ENCODE peak calls at places on chromosomes 4 and X, in eight cellular contexts. G is heart right ventricle; C is lung; E is ovary; O is lower lobe of right lung; N is OCI-LY7; W is CD8-positive, alpha-beta T cell; R is BE2C. F is an unnamed sample.

GRCh38 chr4:6923507-6923906 is 13.9 kb downstream of the TBC1D14 start:
- DNase-seq in G (no peak), C (no peak), E (no peak), O (no peak), N (no peak), W (no peak), R (no peak), F (no peak)

GRCh38 chr4:7805533-7806079 is 134.1 kb downstream of the AFAP1 start:
- DNase-seq in G (no peak), C (peak; percentile 89), E (no peak), O (peak; percentile 85), N (no peak), W (no peak), R (no peak), F (no peak)

GRCh38 chr4:101643201-101643600 is 147.3 kb upstream of the BANK1 start:
- DNase-seq in G (no peak), C (no peak), E (no peak), O (no peak), N (no peak), W (no peak), R (no peak), F (no peak)

GRCh38 chrX:153934473-153935325 is at the start of gene NAA10:
- DNase-seq in G (peak; percentile 54), C (peak; percentile 56), E (peak; percentile 82), O (peak; percentile 80), N (peak; percentile 75), W (peak; percentile 58), R (peak; percentile 84), F (peak; percentile 78)

GRCh38 chr4:48254381-48255072 is 15.1 kb downstream of the TEC start:
- DNase-seq in G (peak; percentile 84), C (peak; percentile 50), E (no peak), O (no peak), N (no peak), W (no peak), R (no peak), F (no peak)

GRCh38 chrX:1582686-1583437 is 8.5 kb upstream of the AKAP17A start:
- DNase-seq in G (no peak), C (peak; percentile 14), E (no peak), O (no peak), N (peak; percentile 58), W (no peak), R (no peak), F (no peak)

GRCh38 chrX:71615954-71616353 is 2.4 kb downstream of the CXCR3 start:
- DNase-seq in G (no peak), C (no peak), E (no peak), O (no peak), N (no peak), W (no peak), R (no peak), F (no peak)

GRCh38 chr4:106365613-106366012 is 3.0 kb downstream of the GIMD1 start:
- DNase-seq in G (no peak), C (no peak), E (no peak), O (no peak), N (no peak), W (no peak), R (no peak), F (no peak)

GRCh38 chr4:95640337-95640736 is 91.6 kb upstream of the UNC5C start:
- DNase-seq in G (no peak), C (no peak), E (no peak), O (no peak), N (no peak), W (no peak), R (no peak), F (no peak)

GRCh38 chrX:11386001-11386523 is 92.8 kb downstream of the AMELX start:
- DNase-seq in G (no peak), C (no peak), E (no peak), O (no peak), N (no peak), W (no peak), R (no peak), F (peak; percentile 39)

GRCh38 chr4:10100734-10101216 is 15.8 kb downstream of the WDR1 start:
- DNase-seq in G (no peak), C (no peak), E (no peak), O (peak; percentile 79), N (no peak), W (peak; percentile 38), R (no peak), F (no peak)

GRCh38 chrX:13488706-13489105 is 80.7 kb upstream of the EGFL6 start:
- DNase-seq in G (no peak), C (no peak), E (no peak), O (no peak), N (no peak), W (no peak), R (no peak), F (no peak)

GRCh38 chr4:573122-573892 is 2.8 kb downstream of the TMEM271 start:
- DNase-seq in G (no peak), C (no peak), E (no peak), O (no peak), N (no peak), W (no peak), R (no peak), F (no peak)

GRCh38 chr4:572594-572993 is 3.5 kb downstream of the TMEM271 start:
- DNase-seq in G (no peak), C (no peak), E (no peak), O (no peak), N (no peak), W (no peak), R (no peak), F (no peak)

GRCh38 chr4:575281-576141 is 584 bp downstream of the TMEM271 start:
- DNase-seq in G (peak; percentile 11), C (peak; percentile 39), E (no peak), O (no peak), N (no peak), W (no peak), R (no peak), F (no peak)

GRCh38 chr4:576245-576821 is at the start of gene TMEM271:
- DNase-seq in G (no peak), C (no peak), E (no peak), O (no peak), N (no peak), W (no peak), R (no peak), F (no peak)

DNA sequence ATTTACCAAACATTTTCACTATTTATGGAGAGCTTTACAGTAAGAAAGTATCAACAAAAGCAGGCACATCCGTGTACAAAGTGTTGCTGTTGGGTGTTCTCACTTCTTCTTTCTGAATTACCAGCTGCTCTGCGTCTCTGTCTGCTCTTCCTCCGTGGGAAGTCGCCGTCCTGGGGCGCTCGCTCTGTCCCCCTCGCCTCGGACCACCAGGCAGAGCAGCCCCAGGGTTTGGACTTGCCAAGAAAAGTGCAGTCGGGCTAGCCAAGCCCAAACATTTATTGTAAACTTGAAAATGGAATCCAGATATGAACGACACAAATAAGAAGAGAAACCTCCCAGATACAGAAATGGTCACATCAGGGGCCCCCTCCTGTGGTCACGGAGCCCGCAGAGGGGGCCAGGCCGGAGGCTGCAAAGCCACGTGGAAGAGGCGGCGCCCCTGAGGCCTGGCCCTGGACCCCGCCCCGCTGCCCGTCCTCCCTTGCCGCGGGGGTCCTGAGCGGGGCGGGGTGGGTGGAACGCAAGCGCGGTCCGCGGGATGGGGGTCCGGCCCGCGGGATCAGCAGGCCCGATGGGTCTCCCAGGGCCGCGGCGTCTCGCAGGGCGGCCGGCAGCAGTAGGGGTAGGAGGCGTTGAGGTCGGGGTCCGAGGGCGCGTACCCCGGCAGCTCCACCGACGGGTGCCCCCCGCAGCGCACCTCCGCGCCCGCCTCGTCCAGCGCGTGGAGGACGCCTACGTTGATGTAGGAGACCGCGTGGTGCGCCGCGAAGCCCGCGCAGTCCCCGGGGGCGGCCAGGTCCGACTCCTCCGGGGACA is 1.5 kb downstream of the TMEM271 start:
- DNase-seq in G (no peak), C (no peak), E (no peak), O (no peak), N (no peak), W (no peak), R (no peak), F (no peak)
- H3K9me3 ChIP-seq in G (no peaks in the 10 kb centered on the region), C (no peaks in the 10 kb centered on the region), E (no peaks in the 10 kb centered on the region), O (no peaks in the 10 kb centered on the region), N (no peaks in the 10 kb centered on the region), W (no peaks in the 10 kb centered on the region), R (no peaks in the 10 kb centered on the region), F (no peaks in the 10 kb centered on the region)

DNA sequence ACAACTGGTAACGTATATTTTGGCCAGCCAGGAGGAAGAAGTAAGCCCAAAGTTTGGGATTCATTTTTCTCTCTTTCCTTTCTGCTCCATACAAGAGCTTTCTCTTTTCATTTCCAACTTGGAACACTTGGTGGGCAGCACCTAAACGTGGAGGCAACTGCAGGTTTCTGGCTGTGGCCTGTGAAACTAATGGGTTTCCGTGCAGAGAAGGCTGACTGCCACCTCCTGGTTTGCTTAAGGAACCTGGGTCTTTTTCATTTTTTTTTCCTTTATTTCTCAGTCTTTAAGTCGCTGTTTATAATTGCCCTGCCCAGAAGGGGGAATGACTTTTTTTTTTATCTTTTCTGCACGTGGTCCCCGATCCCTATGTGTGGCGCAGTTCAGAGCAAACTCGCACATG is 15.4 kb downstream of the ZNF718 start:
- DNase-seq in G (no peak), C (no peak), E (no peak), O (no peak), N (no peak), W (no peak), R (no peak), F (no peak)
- H3K9me3 ChIP-seq in G (peaks cover 100% of the 10 kb centered on the region), C (peaks cover 27% of the 10 kb centered on the region), E (no peaks in the 10 kb centered on the region), O (peaks cover 96% of the 10 kb centered on the region), N (peaks cover 90% of the 10 kb centered on the region), W (peaks cover 58% of the 10 kb centered on the region), R (peaks cover 6% of the 10 kb centered on the region), F (no peaks in the 10 kb centered on the region)

DNA sequence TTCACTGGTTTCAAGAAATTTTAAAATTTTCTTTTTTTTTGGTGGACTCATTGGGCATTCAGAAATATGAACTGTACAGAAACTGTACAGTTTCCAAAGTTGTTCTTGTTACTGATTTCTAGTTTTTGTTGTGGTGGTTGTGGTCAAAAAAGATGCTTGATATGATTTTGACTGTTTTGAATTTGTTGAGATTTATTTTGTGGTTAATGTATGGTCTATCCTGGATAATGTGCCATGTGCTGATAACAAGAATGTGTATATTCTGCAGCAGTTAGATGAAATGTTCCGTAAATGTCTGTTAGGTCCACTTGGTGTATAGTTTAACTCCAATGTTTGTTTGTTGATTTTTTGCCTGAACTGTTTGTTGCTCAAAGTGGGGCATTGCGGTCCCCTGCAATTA is 127.6 kb upstream of the NUDT6 start:
- DNase-seq in G (no peak), C (no peak), E (no peak), O (no peak), N (no peak), W (no peak), R (no peak), F (no peak)
- H3K9me3 ChIP-seq in G (peaks cover 62% of the 10 kb centered on the region), C (peaks cover 11% of the 10 kb centered on the region), E (no peaks in the 10 kb centered on the region), O (peaks cover 23% of the 10 kb centered on the region), N (peaks cover 31% of the 10 kb centered on the region), W (no peaks in the 10 kb centered on the region), R (no peaks in the 10 kb centered on the region), F (no peaks in the 10 kb centered on the region)

GRCh38 chr4:20180509-20180908 is 71.2 kb upstream of the SLIT2 start:
- DNase-seq in G (no peak), C (no peak), E (no peak), O (no peak), N (no peak), W (no peak), R (no peak), F (no peak)

GRCh38 chr4:20176881-20177280 is 74.8 kb upstream of the SLIT2 start:
- DNase-seq in G (no peak), C (no peak), E (no peak), O (no peak), N (no peak), W (no peak), R (no peak), F (no peak)

GRCh38 chr4:20185103-20185502 is 66.6 kb upstream of the SLIT2 start:
- DNase-seq in G (no peak), C (no peak), E (no peak), O (no peak), N (no peak), W (no peak), R (no peak), F (no peak)

GRCh38 chr4:20178902-20179576 is 72.7 kb upstream of the SLIT2 start:
- DNase-seq in G (no peak), C (no peak), E (no peak), O (no peak), N (no peak), W (no peak), R (no peak), F (no peak)

GRCh38 chr4:20181926-20182325 is 69.8 kb upstream of the SLIT2 start:
- DNase-seq in G (no peak), C (no peak), E (no peak), O (no peak), N (no peak), W (no peak), R (no peak), F (no peak)
- H3K9me3 ChIP-seq in G (peaks cover 36% of the 10 kb centered on the region), C (peaks cover under 1% of the 10 kb centered on the region), E (no peaks in the 10 kb centered on the region), O (peaks cover 12% of the 10 kb centered on the region), N (no peaks in the 10 kb centered on the region), W (no peaks in the 10 kb centered on the region), R (no peaks in the 10 kb centered on the region), F (no peaks in the 10 kb centered on the region)